ENCODE peak calls at places on chromosomes 13 and 19, in ten cellular contexts. G is T follicular helper cell; Z is activated T-cell treated with anti-CD3 and anti-CD28 coated beads, Interleukin-2, amount 50 U/mL, for 72 hours; F is stimulated activated CD4-positive, alpha-beta T cell treated with anti-CD3 and anti-CD28 coated beads, Interleukin-2, amount 100 ng/mL, for 48 hours; E is NCI-H2081; T is NCI-H1930; R is heart left ventricle; H is CD8-positive, alpha-beta memory T cell; D is HT1080; I is anterior cingulate cortex. X is an unnamed sample.
A peak's percentile ranks its signal among the peaks of the same experiment; 100 is the strongest.

GRCh38 chr13:20658451-20658850 is 45.0 kb upstream of the IL17D start:
- DNase-seq in G (no peak), T (no peak), H (no peak), R (no peak), D (no peak), E (no peak), F (no peak), I (no peak), Z (no peak), X (no peak)

GRCh38 chr13:112715715-112716460 is 26.1 kb downstream of the ATP11A start:
- DNase-seq in G (no peak), D (no peak), T (no peak), R (peak; percentile 20), F (no peak), H (no peak), I (no peak), E (no peak), Z (no peak), X (no peak)

GRCh38 chr19:42488783-42489521 is 39.3 kb downstream of the CEACAM1 start:
- DNase-seq in D (no peak), I (no peak), H (no peak), T (no peak), F (no peak), E (peak; percentile 20), Z (no peak), G (no peak), R (no peak), X (no peak)

GRCh38 chr13:78881746-78882145 is 222.8 kb upstream of the OBI1 start:
- DNase-seq in I (no peak), H (no peak), D (no peak), R (no peak), G (no peak), F (no peak), Z (no peak), E (peak; percentile 93), T (peak; percentile 86), X (no peak)

GRCh38 chr19:1377176-1377964 is 6.3 kb upstream of the NDUFS7 start:
- DNase-seq in E (no peak), R (no peak), T (no peak), D (no peak), F (no peak), H (no peak), G (no peak), I (no peak), Z (no peak), X (no peak)

GRCh38 chr19:40523322-40524047 is 53.2 kb upstream of the SHKBP1 start:
- DNase-seq in T (peak; percentile 77), E (peak; percentile 33), G (peak; percentile 12), F (peak; percentile 56), Z (peak; percentile 64), H (peak; percentile 52), I (no peak), R (peak; percentile 44), D (peak; percentile 63), X (peak; percentile 72)

GRCh38 chr19:15379996-15380647 is 535 bp upstream of the AKAP8 start:
- DNase-seq in T (peak; percentile 70), G (no peak), R (peak; percentile 60), F (peak; percentile 33), D (peak; percentile 68), H (no peak), E (peak; percentile 41), I (no peak), Z (no peak), X (peak; percentile 71)

GRCh38 chr19:49782515-49782914 is 15.7 kb downstream of the AP2A1 start:
- DNase-seq in R (no peak), G (no peak), F (no peak), E (no peak), D (no peak), H (no peak), Z (no peak), T (no peak), I (no peak), X (no peak)

GRCh38 chr19:15418112-15418587 is 638 bp downstream of the AKAP8L start:
- DNase-seq in Z (no peak), H (no peak), E (peak; percentile 88), F (no peak), T (no peak), I (no peak), R (peak; percentile 30), G (no peak), D (no peak), X (peak; percentile 19)

GRCh38 chr13:29543230-29544215 is 52.0 kb downstream of the SLC7A1 start:
- DNase-seq in R (no peak), G (no peak), F (peak; percentile 50), D (peak; percentile 62), E (no peak), Z (peak; percentile 71), H (no peak), I (no peak), T (no peak), X (peak; percentile 38)

GRCh38 chr13:100561599-100562204 is 26.9 kb downstream of the GGACT start:
- DNase-seq in T (no peak), H (no peak), G (no peak), E (no peak), Z (no peak), I (no peak), R (no peak), D (no peak), F (no peak), X (no peak)

X was measured in epithelial cell of esophagus.